ENCODE peak calls at places on chromosomes 7 and 10, in five cellular contexts. A is stomach, C is progenitor cell of endocrine pancreas, V is left cardiac atrium, M is HEK293T. D is an unnamed sample.
A peak's percentile ranks its signal among the peaks of the same experiment; 100 is the strongest.

GRCh38 chr10:105643662-105644061 is 1002.6 kb downstream of the SORCS3 start:
- DNase-seq in A (no peak), C (no peak), V (no peak), M (no peak), D (no peak)

GRCh38 chr7:33395340-33395739 is 266.0 kb downstream of the BBS9 start:
- DNase-seq in A (no peak), C (no peak), V (no peak), M (no peak), D (no peak)

GRCh38 chr7:16881809-16882208 is at the start of gene AGR3:
- DNase-seq in A (peak; percentile 35), C (no peak), V (no peak), M (no peak), D (no peak)

GRCh38 chr10:5485948-5486851 is 13.2 kb downstream of the CALML5 start:
- DNase-seq in A (no peak), C (no peak), V (no peak), M (no peak), D (no peak)

GRCh38 chr10:18400201-18400910 is 251.0 kb downstream of the NSUN6 start:
- DNase-seq in A (no peak), C (no peak), V (no peak), M (peak; percentile 53), D (no peak)

GRCh38 chr7:96949766-96950165 is 55.6 kb upstream of the DLX6 start:
- DNase-seq in A (no peak), C (no peak), V (no peak), M (no peak), D (no peak)

GRCh38 chr10:131818510-131819234 is 82.1 kb upstream of the PPP2R2D start:
- DNase-seq in A (peak; percentile 23), C (peak; percentile 6), V (no peak), M (no peak), D (peak; percentile 46)

GRCh38 chr7:32155712-32156111 is 85.5 kb upstream of the PDE1C start:
- DNase-seq in A (no peak), C (no peak), V (no peak), M (no peak), D (no peak)

GRCh38 chr7:48096273-48096672 is 7.2 kb downstream of the UPP1 start:
- DNase-seq in A (no peak), C (no peak), V (no peak), M (no peak), D (no peak)

GRCh38 chr10:2745666-2746065 is 321.7 kb upstream of the PFKP start:
- DNase-seq in A (no peak), C (no peak), V (no peak), M (no peak), D (no peak)

GRCh38 chr10:86264481-86265231 is 101.9 kb downstream of the GRID1 start:
- DNase-seq in A (peak; percentile 17), C (peak; percentile 5), V (no peak), M (no peak), D (no peak)

GRCh38 chr10:73517166-73517888 is 21.5 kb upstream of the PPP3CB start:
- DNase-seq in A (no peak), C (no peak), V (no peak), M (no peak), D (no peak)

GRCh38 chr10:12181065-12181775 is 14.5 kb downstream of the NUDT5 start:
- DNase-seq in A (peak; percentile 35), C (no peak), V (no peak), M (no peak), D (no peak)

GRCh38 chr10:43594944-43595589 is 11.2 kb upstream of the ZNF485 start:
- DNase-seq in A (peak; percentile 46), C (no peak), V (no peak), M (no peak), D (no peak)

GRCh38 chr7:139589474-139589873 is 66.0 kb downstream of the CLEC2L start:
- DNase-seq in A (no peak), C (no peak), V (no peak), M (no peak), D (peak; percentile 32)

GRCh38 chr7:12770227-12770975 is 83.0 kb downstream of the ARL4A start:
- DNase-seq in A (peak; percentile 68), C (no peak), V (peak; percentile 56), M (no peak), D (no peak)

GRCh38 chr7:81822811-81823210 is 53.0 kb upstream of the HGF start:
- DNase-seq in A (no peak), C (no peak), V (no peak), M (no peak), D (no peak)

GRCh38 chr10:24873281-24873683 is 79.1 kb downstream of the PRTFDC1 start:
- DNase-seq in A (no peak), C (no peak), V (no peak), M (no peak), D (no peak)

GRCh38 chr7:77309714-77310220 is 106.4 kb downstream of the GSAP start:
- DNase-seq in A (no peak), C (no peak), V (no peak), M (no peak), D (no peak)

GRCh38 chr10:100008142-100008522 is 1.6 kb downstream of the DNMBP start:
- DNase-seq in A (no peak), C (no peak), V (peak; percentile 33), M (no peak), D (no peak)

GRCh38 chr10:78277734-78278404 is 244.2 kb downstream of the RPS24 start:
- DNase-seq in A (no peak), C (no peak), V (peak; percentile 71), M (no peak), D (peak; percentile 62)